ENCODE peak calls at places on chromosomes 12 and 14, in eight cellular contexts. N, D, K, Q, T, C, R and S are unnamed samples.

GRCh38 chr12:128844031-128844635 is 9.1 kb upstream of the GLT1D1 start:
- DNase-seq in N (no peak), D (no peak), K (no peak), Q (no peak), T (no peak), C (no peak), R (no peak), S (peak; percentile 90)

GRCh38 chr12:34595749-34596733 is 573.7 kb downstream of the ALG10 start:
- DNase-seq in N (peak; percentile 21), D (peak; percentile 53), K (no peak), Q (peak; percentile 33), T (peak; percentile 5), C (no peak), R (peak; percentile 40), S (no peak)

GRCh38 chr12:128606970-128607369 is 216.8 kb downstream of the SLC15A4 start:
- DNase-seq in N (no peak), D (no peak), K (no peak), Q (no peak), T (no peak), C (no peak), R (no peak), S (no peak)

GRCh38 chr12:106918746-106919145 is 37.0 kb upstream of the TMEM263 start:
- DNase-seq in N (no peak), D (no peak), K (no peak), Q (no peak), T (no peak), C (peak; percentile 30), R (no peak), S (peak; percentile 85)

GRCh38 chr12:39037115-39037514 is 131.7 kb upstream of the CPNE8 start:
- DNase-seq in N (no peak), D (no peak), K (no peak), Q (no peak), T (no peak), C (no peak), R (no peak), S (no peak)

GRCh38 chr12:5987573-5987972 is 42.5 kb upstream of the ANO2 start:
- DNase-seq in N (no peak), D (no peak), K (no peak), Q (no peak), T (no peak), C (no peak), R (no peak), S (no peak)

GRCh38 chr14:64720190-64720589 is 16.0 kb downstream of the PLEKHG3 start:
- DNase-seq in N (peak; percentile 65), D (no peak), K (peak; percentile 94), Q (no peak), T (no peak), C (no peak), R (no peak), S (peak; percentile 44)

GRCh38 chr12:25756974-25757665 is 201.4 kb upstream of the RASSF8 start:
- DNase-seq in N (no peak), D (no peak), K (no peak), Q (no peak), T (no peak), C (no peak), R (no peak), S (peak; percentile 53)

GRCh38 chr12:131222271-131223139 is 268.8 kb downstream of the ADGRD1 start:
- DNase-seq in N (peak; percentile 53), D (no peak), K (no peak), Q (no peak), T (no peak), C (peak; percentile 3), R (no peak), S (peak; percentile 52)

GRCh38 chr12:10031318-10031717 is 836 bp downstream of the CLEC9A start:
- DNase-seq in N (no peak), D (no peak), K (no peak), Q (no peak), T (no peak), C (no peak), R (no peak), S (no peak)

GRCh38 chr12:11746024-11746771 is 96.7 kb downstream of the ETV6 start:
- DNase-seq in N (no peak), D (no peak), K (peak; percentile 22), Q (no peak), T (no peak), C (peak; percentile 83), R (no peak), S (no peak)

GRCh38 chr14:23660290-23661226 is 24.4 kb downstream of the DHRS2 start:
- DNase-seq in N (no peak), D (peak; percentile 38), K (no peak), Q (no peak), T (no peak), C (no peak), R (no peak), S (no peak)

GRCh38 chr12:34338751-34339150 is 316.5 kb downstream of the ALG10 start:
- DNase-seq in N (no peak), D (no peak), K (no peak), Q (no peak), T (no peak), C (no peak), R (no peak), S (no peak)

GRCh38 chr14:64763801-64764511 is 59.7 kb downstream of the PLEKHG3 start:
- DNase-seq in N (peak; percentile 77), D (no peak), K (peak; percentile 93), Q (no peak), T (peak; percentile 54), C (peak; percentile 46), R (no peak), S (peak; percentile 66)

GRCh38 chr12:53453953-53454640 is 2.2 kb downstream of the PCBP2 start:
- DNase-seq in N (no peak), D (no peak), K (no peak), Q (no peak), T (no peak), C (no peak), R (no peak), S (no peak)

GRCh38 chr14:96634896-96635295 is 132.7 kb downstream of the PAPOLA start:
- DNase-seq in N (no peak), D (peak; percentile 61), K (no peak), Q (no peak), T (no peak), C (no peak), R (peak; percentile 32), S (no peak)

GRCh38 chr14:36383674-36384421 is 63.4 kb upstream of the MBIP start:
- DNase-seq in N (peak; percentile 91), D (peak; percentile 81), K (peak; percentile 19), Q (peak; percentile 66), T (peak; percentile 34), C (no peak), R (no peak), S (no peak)

GRCh38 chr12:80068173-80068572 is 31.2 kb upstream of the OTOGL start:
- DNase-seq in N (no peak), D (no peak), K (no peak), Q (no peak), T (no peak), C (no peak), R (no peak), S (peak; percentile 90)

GRCh38 chr12:78560633-78561032 is 303.9 kb upstream of the SYT1 start:
- DNase-seq in N (no peak), D (no peak), K (no peak), Q (no peak), T (peak; percentile 27), C (no peak), R (no peak), S (no peak)

GRCh38 chr14:100640481-100641273 is 53.5 kb upstream of the BEGAIN start:
- DNase-seq in N (no peak), D (no peak), K (peak; percentile 94), Q (no peak), T (no peak), C (peak; percentile 22), R (no peak), S (no peak)

GRCh38 chr12:29287622-29288021 is 93.3 kb downstream of the ERGIC2 start:
- DNase-seq in N (no peak), D (no peak), K (no peak), Q (no peak), T (no peak), C (no peak), R (no peak), S (no peak)

GRCh38 chr12:95088339-95088738 is 14.9 kb upstream of the NR2C1 start:
- DNase-seq in N (no peak), D (no peak), K (no peak), Q (no peak), T (no peak), C (no peak), R (no peak), S (no peak)
- H3K4me3 ChIP-seq in N (no peak overlapping the region), D (no peak overlapping the region), K (no peak overlapping the region), Q (no peak overlapping the region), T (no peak overlapping the region), C (no peak overlapping the region), R (no peak overlapping the region), S (no peak overlapping the region)

GRCh38 chr12:19783547-19784444 is 344.5 kb downstream of the AEBP2 start:
- DNase-seq in N (no peak), D (no peak), K (no peak), Q (peak; percentile 69), T (no peak), C (no peak), R (no peak), S (peak; percentile 71)

GRCh38 chr12:19778111-19778688 is 338.9 kb downstream of the AEBP2 start:
- DNase-seq in N (no peak), D (no peak), K (no peak), Q (no peak), T (no peak), C (peak; percentile 66), R (no peak), S (no peak)

GRCh38 chr12:19780460-19780859 is 341.2 kb downstream of the AEBP2 start:
- DNase-seq in N (peak; percentile 64), D (no peak), K (no peak), Q (no peak), T (no peak), C (no peak), R (no peak), S (no peak)

GRCh38 chr12:19778822-19779221 is 339.5 kb downstream of the AEBP2 start:
- DNase-seq in N (no peak), D (no peak), K (no peak), Q (no peak), T (no peak), C (peak; percentile 56), R (no peak), S (peak; percentile 59)

GRCh38 chr12:19779393-19780056 is 340.2 kb downstream of the AEBP2 start:
- DNase-seq in N (peak; percentile 79), D (no peak), K (peak; percentile 38), Q (no peak), T (no peak), C (peak; percentile 65), R (no peak), S (peak; percentile 90)
- TF ChIP-seq CTCF in N (no peak), D (no peak), K (no peak), Q (no peak), T (no peak), C (peak; percentile 1), R (no peak), S (no peak)

GRCh38 chr14:74981833-74982232 is 20.9 kb upstream of the EIF2B2 start:
- DNase-seq in N (peak; percentile 64), D (peak; percentile 72), K (no peak), Q (no peak), T (no peak), C (no peak), R (no peak), S (no peak)
- H3K27ac ChIP-seq in N (peak overlapping the region; percentile 80), D (peak overlapping the region; percentile 80), K (peak overlapping the region; percentile 65), Q (no peak overlapping the region), T (no peak overlapping the region), C (no peak overlapping the region), R (peak overlapping the region; percentile 35), S (no peak overlapping the region)

DNA sequence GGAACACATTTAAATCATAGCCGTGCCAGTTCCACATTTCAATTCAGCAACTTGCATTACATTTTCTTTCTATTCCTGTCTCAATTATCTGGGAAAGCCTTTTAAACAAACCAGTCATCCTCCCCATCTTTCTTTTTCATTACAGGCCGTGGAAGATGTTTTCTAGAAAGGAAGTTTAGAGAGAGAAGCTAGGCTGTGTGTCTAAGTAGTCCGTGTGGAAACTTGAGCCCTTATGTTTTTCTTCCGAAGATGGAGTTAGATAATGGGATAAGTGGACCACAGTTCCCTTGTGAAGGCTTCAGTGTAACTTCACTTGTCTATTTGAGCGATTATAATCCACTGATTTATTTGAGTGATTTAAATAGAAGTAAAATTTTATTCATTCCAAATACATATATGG is 12.4 kb upstream of the PPM1H start:
- DNase-seq in N (no peak), D (no peak), K (no peak), Q (no peak), T (no peak), C (no peak), R (no peak), S (no peak)
- H3K4me3 ChIP-seq in N (no peak overlapping the region), D (no peak overlapping the region), K (no peak overlapping the region), Q (no peak overlapping the region), T (no peak overlapping the region), C (no peak overlapping the region), R (no peak overlapping the region), S (no peak overlapping the region)